ENCODE peak calls at places on chromosomes 4 and X, in five cellular contexts. One of them, this sample, is unnamed.

GRCh38 chrX:129875669-129876068 is 30.3 kb upstream of the UTP14A start:
- DNase-seq in GM12878: no peak
- DNase-seq in A549: no peak
- DNase-seq in K562: no peak
- DNase-seq in HepG2: no peak
- DNase-seq in this sample: no peak

GRCh38 chrX:134999469-134999868 is 8.7 kb downstream of the SMIM10 start:
- DNase-seq in K562: peak; percentile 51
- DNase-seq in GM12878: peak; percentile 2
- DNase-seq in A549: peak; percentile 22
- DNase-seq in HepG2: peak; percentile 44
- DNase-seq in this sample: no peak

GRCh38 chr4:148196168-148196567 is 246.0 kb downstream of the NR3C2 start:
- DNase-seq in GM12878: no peak
- DNase-seq in K562: no peak
- DNase-seq in A549: no peak
- DNase-seq in HepG2: no peak
- DNase-seq in this sample: no peak

GRCh38 chrX:150558424-150558823 is 10.0 kb upstream of the MTM1 start:
- DNase-seq in HepG2: no peak
- DNase-seq in GM12878: no peak
- DNase-seq in K562: no peak
- DNase-seq in A549: no peak
- DNase-seq in this sample: no peak

GRCh38 chr4:67456577-67457196 is 88.6 kb downstream of the CENPC start:
- DNase-seq in GM12878: no peak
- DNase-seq in K562: peak; percentile 38
- DNase-seq in A549: no peak
- DNase-seq in HepG2: no peak
- DNase-seq in this sample: no peak

GRCh38 chr4:32768664-32769389 is 2048.7 kb downstream of the PCDH7 start:
- DNase-seq in HepG2: peak; percentile 42
- DNase-seq in GM12878: no peak
- DNase-seq in K562: no peak
- DNase-seq in A549: no peak
- DNase-seq in this sample: no peak

GRCh38 chr4:13920901-13921300 is 293.4 kb upstream of the BOD1L1 start:
- DNase-seq in K562: peak; percentile 1
- DNase-seq in HepG2: peak; percentile 16
- DNase-seq in A549: peak; percentile 70
- DNase-seq in GM12878: no peak
- DNase-seq in this sample: peak; percentile 54

GRCh38 chrX:151982217-151982616 is 7.7 kb upstream of the GABRE start:
- DNase-seq in A549: no peak
- DNase-seq in HepG2: peak; percentile 78
- DNase-seq in GM12878: no peak
- DNase-seq in K562: peak; percentile 57
- DNase-seq in this sample: no peak

GRCh38 chr4:72312032-72312650 is 256.9 kb downstream of the ADAMTS3 start:
- DNase-seq in HepG2: peak; percentile 1
- DNase-seq in K562: no peak
- DNase-seq in GM12878: no peak
- DNase-seq in A549: no peak
- DNase-seq in this sample: no peak

GRCh38 chr4:40149960-40150385 is 46.9 kb upstream of the RHOH start:
- DNase-seq in K562: peak; percentile 88
- DNase-seq in GM12878: peak; percentile 79
- DNase-seq in HepG2: peak; percentile 65
- DNase-seq in A549: peak; percentile 13
- DNase-seq in this sample: no peak

GRCh38 chrX:19728915-19729314 is 158.5 kb downstream of the SH3KBP1 start:
- DNase-seq in HepG2: no peak
- DNase-seq in GM12878: no peak
- DNase-seq in A549: no peak
- DNase-seq in K562: no peak
- DNase-seq in this sample: no peak

GRCh38 chrX:37763400-37763799 is 16.5 kb upstream of the CYBB start:
- DNase-seq in K562: no peak
- DNase-seq in A549: no peak
- DNase-seq in HepG2: no peak
- DNase-seq in GM12878: no peak
- DNase-seq in this sample: no peak

GRCh38 chr4:184955636-184956035 is 62.7 kb upstream of the HELT start:
- DNase-seq in K562: no peak
- DNase-seq in A549: no peak
- DNase-seq in HepG2: no peak
- DNase-seq in GM12878: peak; percentile 5
- DNase-seq in this sample: no peak

GRCh38 chr4:127069675-127070074 is 563.1 kb upstream of the INTU start:
- DNase-seq in A549: no peak
- DNase-seq in K562: no peak
- DNase-seq in GM12878: no peak
- DNase-seq in HepG2: no peak
- DNase-seq in this sample: no peak

GRCh38 chrX:137034508-137034872 is 695 bp upstream of the GPR101 start:
- DNase-seq in HepG2: no peak
- DNase-seq in GM12878: no peak
- DNase-seq in A549: no peak
- DNase-seq in K562: no peak
- DNase-seq in this sample: no peak

GRCh38 chrX:149274516-149275105 is 230.5 kb downstream of the IDS start:
- DNase-seq in GM12878: no peak
- DNase-seq in K562: no peak
- DNase-seq in HepG2: no peak
- DNase-seq in A549: no peak
- DNase-seq in this sample: no peak

GRCh38 chrX:145825896-145826295 is 8.3 kb downstream of the SLITRK2 start:
- DNase-seq in HepG2: no peak
- DNase-seq in GM12878: no peak
- DNase-seq in K562: peak; percentile 8
- DNase-seq in A549: no peak
- DNase-seq in this sample: no peak

GRCh38 chr4:188930822-188931221 is 791.6 kb downstream of the TRIML1 start:
- DNase-seq in GM12878: no peak
- DNase-seq in HepG2: no peak
- DNase-seq in A549: no peak
- DNase-seq in K562: peak; percentile 13
- DNase-seq in this sample: no peak

GRCh38 chr4:27081675-27082579 is 221.3 kb downstream of the STIM2 start:
- DNase-seq in GM12878: peak; percentile 23
- DNase-seq in HepG2: no peak
- DNase-seq in A549: no peak
- DNase-seq in K562: no peak
- DNase-seq in this sample: no peak

GRCh38 chr4:81631958-81632439 is 160.3 kb upstream of the RASGEF1B start:
- DNase-seq in GM12878: no peak
- DNase-seq in A549: no peak
- DNase-seq in HepG2: peak; percentile 49
- DNase-seq in K562: no peak
- DNase-seq in this sample: no peak

GRCh38 chrX:53859890-53860289 is 173.4 kb upstream of the HUWE1 start:
- DNase-seq in GM12878: no peak
- DNase-seq in K562: no peak
- DNase-seq in HepG2: no peak
- DNase-seq in A549: no peak
- DNase-seq in this sample: no peak

GRCh38 chrX:149881081-149881711 is at the start of gene MAGEA8:
- DNase-seq in HepG2: no peak
- DNase-seq in GM12878: no peak
- DNase-seq in A549: no peak
- DNase-seq in K562: peak; percentile 66
- DNase-seq in this sample: peak; percentile 62

GRCh38 chr4:85837334-85837733 is 362.4 kb downstream of the ARHGAP24 start:
- DNase-seq in A549: no peak
- DNase-seq in K562: no peak
- DNase-seq in GM12878: no peak
- DNase-seq in HepG2: no peak
- DNase-seq in this sample: no peak

GRCh38 chr4:37970702-37971101 is 10.5 kb downstream of the PTTG2 start:
- DNase-seq in GM12878: no peak
- DNase-seq in HepG2: peak; percentile 47
- DNase-seq in A549: peak; percentile 26
- DNase-seq in K562: peak; percentile 21
- DNase-seq in this sample: no peak

GRCh38 chr4:71411976-71412375 is 73.2 kb downstream of the SLC4A4 start:
- DNase-seq in A549: no peak
- DNase-seq in HepG2: no peak
- DNase-seq in GM12878: no peak
- DNase-seq in K562: no peak
- DNase-seq in this sample: no peak

GRCh38 chrX:23885803-23886202 is 21.9 kb downstream of the APOO start:
- DNase-seq in K562: no peak
- DNase-seq in HepG2: no peak
- DNase-seq in A549: no peak
- DNase-seq in GM12878: no peak
- DNase-seq in this sample: no peak

GRCh38 chr4:77564231-77564630 is 41.4 kb upstream of the CXCL13 start:
- DNase-seq in GM12878: no peak
- DNase-seq in A549: no peak
- DNase-seq in K562: no peak
- DNase-seq in HepG2: no peak
- DNase-seq in this sample: no peak

DNA sequence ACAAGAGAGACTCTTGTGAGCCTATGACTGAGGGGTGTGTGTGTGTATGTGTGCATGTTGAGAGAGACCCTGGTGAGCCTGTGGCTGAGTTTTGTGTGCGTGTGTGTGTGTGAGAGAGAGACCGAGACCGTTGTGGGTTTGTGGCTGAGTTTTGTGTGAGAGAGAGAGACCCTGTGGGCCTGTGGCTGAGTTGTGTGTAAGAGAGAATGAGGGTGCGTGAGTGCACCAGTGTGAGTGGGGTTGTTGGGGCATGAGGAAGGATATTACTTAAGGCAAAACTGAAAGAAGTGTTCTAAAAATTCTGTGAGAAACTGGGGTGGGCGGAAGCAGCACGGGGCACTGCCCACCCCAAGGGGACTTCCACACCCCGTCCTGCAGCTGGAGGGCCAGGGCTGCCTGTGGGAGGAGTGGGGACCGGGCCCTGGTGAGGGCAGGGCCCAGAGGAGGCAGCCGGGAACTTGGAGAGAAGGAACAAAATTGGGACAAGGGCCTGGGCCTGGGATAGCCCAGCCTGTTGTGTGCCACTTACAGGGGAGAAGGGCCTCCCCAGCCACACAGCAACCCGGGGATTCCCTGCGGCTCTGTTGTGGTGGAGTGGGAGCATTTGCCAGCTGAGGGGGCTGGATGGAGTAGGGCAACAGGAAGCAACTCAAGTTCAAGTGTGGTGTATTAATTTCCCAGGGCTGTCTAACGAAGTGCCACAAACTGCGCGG is 22.0 kb downstream of the TMEM131L start:
- DNase-seq in HepG2: no peak
- DNase-seq in K562: no peak
- DNase-seq in GM12878: peak; percentile 94
- DNase-seq in A549: no peak
- DNase-seq in this sample: peak; percentile 48
- TF ChIP-seq KDM1A in HepG2: no peak
- TF ChIP-seq KDM1A in K562: no peak
- TF ChIP-seq KDM1A in GM12878: no peak
- TF ChIP-seq KDM1A in A549: no peak
- TF ChIP-seq KDM1A in this sample: no peak

DNA sequence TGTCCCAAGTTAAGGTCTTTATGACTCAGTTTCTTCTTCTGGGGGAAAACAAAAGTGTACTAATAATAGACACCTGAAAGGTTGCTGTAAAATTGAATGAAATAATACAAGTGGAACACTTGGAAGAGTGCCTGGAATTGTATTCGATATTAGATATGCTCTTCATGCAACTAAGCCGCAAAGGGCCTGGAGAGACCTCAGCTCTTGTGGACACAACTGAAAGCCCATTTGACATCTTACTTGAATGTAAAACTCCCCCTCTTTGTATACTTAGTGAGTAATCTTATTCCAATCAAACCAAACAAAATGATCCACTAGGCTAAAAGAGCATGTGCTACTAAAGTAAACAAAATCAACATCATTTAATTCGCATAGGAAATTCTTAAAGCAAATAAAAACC is 516 bp upstream of the MAP9 start:
- DNase-seq in K562: no peak
- DNase-seq in A549: no peak
- DNase-seq in GM12878: no peak
- DNase-seq in HepG2: no peak
- DNase-seq in this sample: no peak
- H3K4me3 ChIP-seq in K562: no peak overlapping the region
- H3K4me3 ChIP-seq in A549: peak overlapping the region; percentile 79
- H3K4me3 ChIP-seq in GM12878: peak overlapping the region; percentile 28
- H3K4me3 ChIP-seq in HepG2: no peak overlapping the region
- H3K4me3 ChIP-seq in this sample: peak overlapping the region; percentile 93

DNA sequence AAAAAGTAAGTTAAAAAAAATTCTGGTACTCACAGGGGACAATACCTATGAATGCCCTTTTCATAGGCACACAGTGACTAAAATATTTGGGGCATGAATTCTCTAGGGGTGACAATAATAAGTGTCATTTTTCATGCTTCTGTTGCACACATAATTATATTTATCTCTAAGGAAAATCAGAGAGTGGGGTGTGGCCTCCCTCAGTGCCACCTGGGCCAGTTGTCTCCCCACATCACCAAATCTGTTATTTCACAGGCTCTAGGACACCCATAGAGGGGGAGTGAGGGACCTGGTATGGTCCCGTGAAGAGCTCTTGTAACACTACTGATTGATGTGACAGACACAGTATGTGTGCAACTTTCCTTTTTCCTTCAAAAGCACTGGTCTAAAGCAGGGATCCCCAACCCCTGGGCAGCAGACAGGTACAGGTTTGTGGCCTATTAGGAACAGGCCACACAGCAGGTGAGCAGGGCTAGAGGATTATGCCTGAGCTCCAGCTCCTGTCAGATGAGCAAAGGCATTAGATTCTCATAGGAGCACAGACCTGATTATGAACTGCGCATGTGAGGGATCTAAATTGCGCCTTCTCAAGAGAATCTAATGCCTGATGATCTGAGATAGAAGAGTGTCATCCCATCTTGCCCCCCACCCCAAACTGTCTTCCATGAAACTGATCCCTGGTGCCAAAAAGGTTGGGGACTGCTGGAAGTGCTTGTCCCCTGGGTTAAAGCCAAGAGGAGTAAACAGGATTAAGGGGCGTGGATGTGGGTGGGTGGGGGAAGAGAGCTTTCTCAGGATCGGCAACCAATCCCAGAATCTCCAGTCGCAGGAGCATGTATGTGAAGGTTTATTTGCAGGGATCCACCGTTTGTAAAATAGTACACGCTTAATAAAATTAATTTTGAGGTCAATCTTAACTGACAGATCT is 850 bp downstream of the SLC9B1 start:
- DNase-seq in GM12878: no peak
- DNase-seq in HepG2: peak; percentile 7
- DNase-seq in A549: peak; percentile 10
- DNase-seq in K562: peak; percentile 40
- DNase-seq in this sample: no peak
- TF ChIP-seq KDM1A in GM12878: no peak
- TF ChIP-seq KDM1A in HepG2: no peak
- TF ChIP-seq KDM1A in A549: no peak
- TF ChIP-seq KDM1A in K562: no peak
- TF ChIP-seq KDM1A in this sample: no peak

DNA sequence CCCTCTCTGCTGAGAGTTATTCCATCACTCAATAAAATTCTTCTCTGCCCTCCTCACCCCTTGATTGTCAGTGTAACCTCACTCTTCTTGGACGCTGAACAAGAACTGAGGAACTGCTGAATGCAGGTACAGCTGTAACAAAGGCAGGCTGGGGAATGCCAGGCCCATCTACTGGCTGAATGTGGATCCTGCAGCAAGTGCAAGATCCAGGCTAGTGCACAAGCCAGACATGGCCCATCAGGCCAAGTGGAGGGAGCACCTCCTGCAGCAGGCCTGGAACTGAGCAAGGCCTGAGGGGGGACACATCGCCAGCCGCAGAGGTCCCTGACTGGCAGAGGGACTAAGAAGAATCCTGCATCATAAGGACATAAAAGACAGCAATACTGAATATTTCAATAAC is 411.8 kb upstream of the PCDH10 start:
- DNase-seq in K562: no peak
- DNase-seq in HepG2: no peak
- DNase-seq in A549: no peak
- DNase-seq in GM12878: no peak
- DNase-seq in this sample: peak; percentile 5
- H3K4me3 ChIP-seq in K562: no peak overlapping the region
- H3K4me3 ChIP-seq in HepG2: no peak overlapping the region
- H3K4me3 ChIP-seq in A549: no peak overlapping the region
- H3K4me3 ChIP-seq in GM12878: no peak overlapping the region
- H3K4me3 ChIP-seq in this sample: no peak overlapping the region